ENCODE peak calls at places on chromosomes 11 and 22, in four cellular contexts. One of them, this sample, is unnamed. For H3K27me3, the result is how much of the 10 kb centered on the place peaks cover.

GRCh38 chr11:66543263-66544107 is 2.4 kb downstream of the ZDHHC24 start:
- DNase-seq in CD8-positive, alpha-beta T cell: peak
- DNase-seq in upper lobe of right lung: no peak
- DNase-seq in upper lobe of left lung: peak
- DNase-seq in this sample: peak

GRCh38 chr22:46021577-46021976 is 44.6 kb upstream of the WNT7B start:
- DNase-seq in upper lobe of right lung: peak
- DNase-seq in upper lobe of left lung: peak
- DNase-seq in CD8-positive, alpha-beta T cell: no peak
- DNase-seq in this sample: no peak

GRCh38 chr11:84103096-84103495 is 816.9 kb upstream of the CCDC90B start:
- DNase-seq in CD8-positive, alpha-beta T cell: no peak
- DNase-seq in upper lobe of right lung: no peak
- DNase-seq in upper lobe of left lung: no peak
- DNase-seq in this sample: no peak

GRCh38 chr11:130313383-130314183 is 1.1 kb downstream of the ZBTB44 start:
- DNase-seq in upper lobe of left lung: no peak
- DNase-seq in CD8-positive, alpha-beta T cell: no peak
- DNase-seq in upper lobe of right lung: no peak
- DNase-seq in this sample: no peak

GRCh38 chr11:63663809-63664208 is 7.4 kb downstream of the ATL3 start:
- DNase-seq in CD8-positive, alpha-beta T cell: no peak
- DNase-seq in upper lobe of right lung: no peak
- DNase-seq in upper lobe of left lung: no peak
- DNase-seq in this sample: no peak

GRCh38 chr11:50032574-50032973 is at the start of gene OR4C45:
- DNase-seq in CD8-positive, alpha-beta T cell: no peak
- DNase-seq in upper lobe of right lung: no peak
- DNase-seq in upper lobe of left lung: no peak
- DNase-seq in this sample: no peak

GRCh38 chr11:121634889-121635288 is 182.1 kb upstream of the SORL1-AS1 start:
- DNase-seq in upper lobe of left lung: no peak
- DNase-seq in CD8-positive, alpha-beta T cell: no peak
- DNase-seq in upper lobe of right lung: no peak
- DNase-seq in this sample: no peak

GRCh38 chr11:16226245-16226644 is 130.1 kb downstream of the SOX6 start:
- DNase-seq in CD8-positive, alpha-beta T cell: no peak
- DNase-seq in upper lobe of left lung: peak
- DNase-seq in upper lobe of right lung: peak
- DNase-seq in this sample: no peak

GRCh38 chr22:27467039-27467438 is 334.5 kb downstream of the MN1 start:
- DNase-seq in CD8-positive, alpha-beta T cell: no peak
- DNase-seq in upper lobe of right lung: no peak
- DNase-seq in upper lobe of left lung: no peak
- DNase-seq in this sample: no peak

GRCh38 chr11:45142241-45142885 is 4.1 kb upstream of the PRDM11 start:
- DNase-seq in CD8-positive, alpha-beta T cell: no peak
- DNase-seq in upper lobe of left lung: no peak
- DNase-seq in upper lobe of right lung: peak
- DNase-seq in this sample: no peak

GRCh38 chr11:66126808-66127555 is 56.9 kb downstream of the PACS1 start:
- DNase-seq in upper lobe of left lung: peak
- DNase-seq in upper lobe of right lung: peak
- DNase-seq in CD8-positive, alpha-beta T cell: peak
- DNase-seq in this sample: no peak

GRCh38 chr22:43346521-43346929 is 3.4 kb upstream of the SCUBE1 start:
- DNase-seq in CD8-positive, alpha-beta T cell: peak
- DNase-seq in upper lobe of left lung: peak
- DNase-seq in upper lobe of right lung: peak
- DNase-seq in this sample: peak

GRCh38 chr11:71096751-71097388 is 155.5 kb downstream of the SHANK2 start:
- DNase-seq in CD8-positive, alpha-beta T cell: no peak
- DNase-seq in upper lobe of right lung: no peak
- DNase-seq in upper lobe of left lung: no peak
- DNase-seq in this sample: no peak

GRCh38 chr11:45097721-45098493 is 48.5 kb upstream of the PRDM11 start:
- DNase-seq in upper lobe of right lung: no peak
- DNase-seq in CD8-positive, alpha-beta T cell: peak
- DNase-seq in upper lobe of left lung: no peak
- DNase-seq in this sample: peak

GRCh38 chr11:66570826-66571222 is 2.4 kb upstream of the CTSF start:
- DNase-seq in CD8-positive, alpha-beta T cell: no peak
- DNase-seq in upper lobe of left lung: no peak
- DNase-seq in upper lobe of right lung: no peak
- DNase-seq in this sample: no peak

DNA sequence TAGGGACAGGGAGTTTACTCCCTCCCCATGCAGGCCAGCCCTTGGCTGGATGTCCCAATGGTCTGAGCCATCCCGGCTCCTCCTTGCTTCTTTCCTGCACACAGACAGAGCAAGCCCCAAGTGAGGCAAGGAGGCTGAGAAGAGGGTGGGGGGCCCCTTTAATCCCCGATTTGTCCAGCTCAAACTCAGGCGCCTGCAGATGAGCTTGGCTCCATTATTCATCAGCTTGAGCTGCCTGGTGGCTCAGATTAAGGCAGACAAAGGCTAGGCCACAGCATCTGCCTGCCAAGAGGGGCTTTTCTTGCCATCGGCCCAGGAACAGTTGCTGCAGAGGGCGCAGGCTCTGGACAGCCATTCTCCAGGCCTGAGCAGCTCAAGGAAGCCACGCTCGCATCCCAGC is 35.5 kb downstream of the LMO1 start:
- DNase-seq in upper lobe of right lung: peak
- DNase-seq in CD8-positive, alpha-beta T cell: no peak
- DNase-seq in upper lobe of left lung: no peak
- DNase-seq in this sample: peak
- H3K27me3 ChIP-seq in upper lobe of right lung: under half
- H3K27me3 ChIP-seq in CD8-positive, alpha-beta T cell: under half
- H3K27me3 ChIP-seq in upper lobe of left lung: under half
- H3K27me3 ChIP-seq in this sample: under half

DNA sequence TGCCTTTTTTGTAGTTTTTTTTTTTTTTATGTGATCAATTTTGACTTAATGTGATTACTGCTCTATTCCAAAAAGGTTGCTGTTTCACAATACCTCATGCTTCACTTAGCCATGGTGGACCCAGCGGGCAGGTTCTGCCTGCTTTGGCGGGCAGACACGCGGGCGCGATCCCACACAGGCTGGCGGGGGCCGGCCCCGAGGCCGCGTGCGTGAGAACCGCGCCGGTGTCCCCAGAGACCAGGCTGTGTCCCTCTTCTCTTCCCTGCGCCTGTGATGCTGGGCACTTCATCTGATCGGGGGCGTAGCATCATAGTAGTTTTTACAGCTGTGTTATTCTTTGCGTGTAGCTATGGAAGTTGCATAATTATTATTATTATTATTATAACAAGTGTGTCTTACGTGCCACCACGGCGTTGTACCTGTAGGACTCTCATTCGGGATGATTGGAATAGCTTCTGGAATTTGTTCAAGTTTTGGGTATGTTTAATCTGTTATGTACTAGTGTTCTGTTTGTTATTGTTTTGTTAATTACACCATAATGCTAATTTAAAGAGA is 12.5 kb downstream of the CCND1 start:
- DNase-seq in CD8-positive, alpha-beta T cell: no peak
- DNase-seq in upper lobe of left lung: no peak
- DNase-seq in upper lobe of right lung: peak
- DNase-seq in this sample: no peak
- H3K4me3 ChIP-seq in CD8-positive, alpha-beta T cell: no peak
- H3K4me3 ChIP-seq in upper lobe of left lung: no peak
- H3K4me3 ChIP-seq in upper lobe of right lung: no peak
- H3K4me3 ChIP-seq in this sample: no peak

GRCh38 chr22:22684605-22685561 is 40.5 kb downstream of the GGTLC2 start:
- DNase-seq in CD8-positive, alpha-beta T cell: no peak
- DNase-seq in upper lobe of left lung: no peak
- DNase-seq in upper lobe of right lung: no peak
- DNase-seq in this sample: peak

GRCh38 chr22:22681221-22681739 is 36.9 kb downstream of the GGTLC2 start:
- DNase-seq in CD8-positive, alpha-beta T cell: no peak
- DNase-seq in upper lobe of left lung: no peak
- DNase-seq in upper lobe of right lung: no peak
- DNase-seq in this sample: peak

GRCh38 chr22:22682196-22682595 is 37.8 kb downstream of the GGTLC2 start:
- DNase-seq in upper lobe of left lung: no peak
- DNase-seq in upper lobe of right lung: no peak
- DNase-seq in CD8-positive, alpha-beta T cell: no peak
- DNase-seq in this sample: no peak

GRCh38 chr22:22683668-22684361 is 39.4 kb downstream of the GGTLC2 start:
- DNase-seq in CD8-positive, alpha-beta T cell: no peak
- DNase-seq in upper lobe of right lung: no peak
- DNase-seq in upper lobe of left lung: no peak
- DNase-seq in this sample: no peak

GRCh38 chr22:22682807-22683667 is 38.6 kb downstream of the GGTLC2 start:
- DNase-seq in upper lobe of left lung: no peak
- DNase-seq in CD8-positive, alpha-beta T cell: no peak
- DNase-seq in upper lobe of right lung: no peak
- DNase-seq in this sample: no peak
- H3K27me3 ChIP-seq in upper lobe of left lung: under half
- H3K27me3 ChIP-seq in CD8-positive, alpha-beta T cell: under half
- H3K27me3 ChIP-seq in upper lobe of right lung: under half
- H3K27me3 ChIP-seq in this sample: under half

GRCh38 chr11:119317592-119318239 is 786 bp upstream of the MCAM start:
- DNase-seq in CD8-positive, alpha-beta T cell: no peak
- DNase-seq in upper lobe of right lung: no peak
- DNase-seq in upper lobe of left lung: no peak
- DNase-seq in this sample: no peak
- H3K4me3 ChIP-seq in CD8-positive, alpha-beta T cell: no peak
- H3K4me3 ChIP-seq in upper lobe of right lung: peak
- H3K4me3 ChIP-seq in upper lobe of left lung: peak
- H3K4me3 ChIP-seq in this sample: peak